ENCODE peak calls at places on chromosomes 4 and X, in nine cellular contexts. J, I, F, U, T, E, Y, O and K are unnamed samples.

GRCh38 chr4:114860791-114861190 is 252.6 kb downstream of the NDST4 start:
- DNase-seq in I (no peak), O (no peak), T (no peak), U (no peak), F (no peak), E (no peak), Y (no peak), J (no peak), K (no peak)

GRCh38 chr4:1512738-1513660 is 106.8 kb upstream of the NKX1-1 start:
- DNase-seq in J (peak), T (no peak), I (peak), F (peak), U (peak), Y (no peak), E (no peak), O (no peak), K (peak)

GRCh38 chr4:185665655-185666054 is 130.3 kb upstream of the PDLIM3 start:
- DNase-seq in E (no peak), Y (no peak), J (no peak), I (no peak), U (no peak), F (no peak), O (no peak), T (no peak), K (peak)

GRCh38 chr4:151855747-151856146 is 94.9 kb upstream of the GATB start:
- DNase-seq in E (no peak), F (no peak), I (no peak), J (no peak), U (no peak), O (no peak), Y (no peak), T (no peak), K (no peak)

GRCh38 chrX:103063918-103064434 is at the start of gene BEX1:
- DNase-seq in T (peak), E (no peak), O (peak), I (peak), F (peak), Y (peak), J (no peak), U (no peak), K (peak)

GRCh38 chrX:13293700-13294099 is 26.2 kb downstream of the ATXN3L start:
- DNase-seq in E (no peak), F (no peak), J (no peak), T (peak), U (peak), Y (no peak), I (no peak), O (no peak), K (no peak)

GRCh38 chr4:78749972-78750727 is 26.0 kb upstream of the BMP2K start:
- DNase-seq in I (no peak), E (no peak), T (no peak), J (no peak), U (no peak), O (no peak), Y (no peak), F (no peak), K (no peak)

GRCh38 chrX:130224810-130225209 is 43.9 kb downstream of the ZNF280C start:
- DNase-seq in I (peak), Y (no peak), E (no peak), U (no peak), J (no peak), O (no peak), F (no peak), T (no peak), K (no peak)

GRCh38 chr4:146263785-146264184 is 49.4 kb downstream of the REELD1 start:
- DNase-seq in Y (no peak), J (no peak), O (no peak), T (no peak), U (no peak), E (no peak), I (no peak), F (no peak), K (no peak)

GRCh38 chr4:16055937-16056336 is 27.9 kb downstream of the PROM1 start:
- DNase-seq in Y (no peak), U (no peak), E (no peak), F (no peak), T (no peak), O (no peak), J (no peak), I (no peak), K (peak)

GRCh38 chr4:54228563-54229501 is at the start of gene PDGFRA:
- DNase-seq in I (peak), E (no peak), Y (no peak), J (peak), T (no peak), U (no peak), O (no peak), F (no peak), K (peak)

GRCh38 chr4:73600917-73601316 is 19.3 kb downstream of the RASSF6 start:
- DNase-seq in J (no peak), E (no peak), I (peak), F (no peak), U (no peak), T (no peak), O (no peak), Y (no peak), K (no peak)

GRCh38 chr4:1462768-1463075 is 56.5 kb upstream of the NKX1-1 start:
- DNase-seq in Y (no peak), O (no peak), T (no peak), E (no peak), F (no peak), I (no peak), U (no peak), J (no peak), K (no peak)

GRCh38 chr4:39700500-39700899 is 2.6 kb downstream of the UBE2K start:
- DNase-seq in E (no peak), J (no peak), F (no peak), O (no peak), I (no peak), Y (no peak), U (peak), T (no peak), K (no peak)

GRCh38 chrX:12843061-12843667 is 23.7 kb upstream of the TLR7 start:
- DNase-seq in I (no peak), U (no peak), J (no peak), O (no peak), E (no peak), T (no peak), F (no peak), Y (no peak), K (no peak)

GRCh38 chr4:7939377-7940108 is at the start of gene AFAP1:
- DNase-seq in J (peak), O (peak), T (peak), Y (peak), F (peak), I (peak), E (peak), U (peak), K (peak)

GRCh38 chrX:3184176-3184930 is 143.1 kb downstream of the ARSF start:
- DNase-seq in O (no peak), U (no peak), E (no peak), I (peak), Y (no peak), T (peak), F (no peak), J (no peak), K (no peak)

GRCh38 chrX:155577682-155578081 is 35.1 kb downstream of the TMLHE start:
- DNase-seq in F (no peak), J (no peak), Y (no peak), O (no peak), I (no peak), E (no peak), T (no peak), U (no peak), K (no peak)

GRCh38 chr4:53094040-53094439 is 231.9 kb downstream of the RASL11B start:
- DNase-seq in I (no peak), O (no peak), E (no peak), F (no peak), J (no peak), Y (no peak), T (no peak), U (no peak), K (no peak)

GRCh38 chr4:8201341-8201781 is 2.3 kb downstream of the SH3TC1 start:
- DNase-seq in J (peak), T (no peak), Y (no peak), F (no peak), E (no peak), I (peak), U (no peak), O (no peak), K (peak)

GRCh38 chrX:19178402-19178801 is 56.1 kb upstream of the ADGRG2 start:
- DNase-seq in O (no peak), I (no peak), T (no peak), F (no peak), Y (no peak), U (no peak), J (no peak), E (no peak), K (no peak)

GRCh38 chr4:103451341-103451740 is 253.2 kb upstream of the CENPE start:
- DNase-seq in Y (no peak), J (no peak), U (no peak), T (no peak), O (no peak), I (no peak), F (no peak), E (no peak), K (no peak)

GRCh38 chrX:129318375-129318774 is 204.9 kb downstream of the SMARCA1 start:
- DNase-seq in E (no peak), F (no peak), O (no peak), I (peak), J (peak), T (no peak), U (peak), Y (no peak), K (no peak)

GRCh38 chr4:3074846-3075651 is 568 bp downstream of the HTT start:
- DNase-seq in O (no peak), E (peak), F (peak), J (peak), U (peak), T (peak), Y (no peak), I (peak), K (peak)

GRCh38 chr4:145878501-145879435 is 59.9 kb downstream of the ZNF827 start:
- DNase-seq in J (no peak), T (peak), O (no peak), I (peak), F (no peak), Y (no peak), E (no peak), U (no peak), K (no peak)

GRCh38 chr4:146450524-146450923 is 71.2 kb downstream of the SLC10A7 start:
- DNase-seq in J (no peak), F (no peak), I (peak), E (no peak), U (no peak), Y (no peak), O (no peak), T (no peak), K (no peak)

GRCh38 chrX:133402042-133402453 is 13.2 kb downstream of the GPC4 start:
- DNase-seq in E (no peak), F (no peak), O (no peak), I (peak), U (no peak), J (no peak), Y (no peak), T (peak), K (no peak)

GRCh38 chrX:150459168-150459567 is 96.1 kb downstream of the MAMLD1 start:
- DNase-seq in F (no peak), T (no peak), O (no peak), E (no peak), U (no peak), J (no peak), I (no peak), Y (no peak), K (no peak)

GRCh38 chr4:3532714-3533336 is 603 bp upstream of the LRPAP1 start:
- DNase-seq in J (no peak), I (no peak), E (no peak), F (no peak), U (no peak), O (no peak), T (no peak), Y (no peak), K (no peak)

GRCh38 chrX:39456894-39457600 is 640.7 kb downstream of the BCOR start:
- DNase-seq in Y (no peak), F (no peak), O (no peak), I (peak), J (no peak), U (no peak), T (no peak), E (no peak), K (no peak)

GRCh38 chrX:129653985-129654651 is 638 bp downstream of the APLN start:
- DNase-seq in Y (no peak), E (no peak), T (no peak), I (no peak), O (no peak), J (no peak), F (no peak), U (no peak), K (peak)